ENCODE peak calls at places on chromosomes 13 and 19, in eight cellular contexts. One of them, this sample, is unnamed.

GRCh38 chr19:12994701-12995595 is at the start of gene NFIX:
- DNase-seq in endothelial cell of umbilical vein: peak
- DNase-seq in A549: no peak
- DNase-seq in Peyer's patch: peak
- DNase-seq in IMR-90: peak
- DNase-seq in K562: peak
- DNase-seq in uterus: peak
- DNase-seq in heart left ventricle: peak
- DNase-seq in this sample: peak

GRCh38 chr13:97337985-97338384 is 96.0 kb upstream of the RAP2A start:
- DNase-seq in endothelial cell of umbilical vein: no peak
- DNase-seq in A549: no peak
- DNase-seq in Peyer's patch: no peak
- DNase-seq in IMR-90: no peak
- DNase-seq in K562: no peak
- DNase-seq in uterus: no peak
- DNase-seq in heart left ventricle: no peak
- DNase-seq in this sample: no peak

GRCh38 chr19:30669329-30670010 is 297.3 kb downstream of the ZNF536 start:
- DNase-seq in endothelial cell of umbilical vein: peak
- DNase-seq in A549: peak
- DNase-seq in Peyer's patch: peak
- DNase-seq in IMR-90: peak
- DNase-seq in K562: peak
- DNase-seq in uterus: peak
- DNase-seq in heart left ventricle: peak
- DNase-seq in this sample: peak

GRCh38 chr13:24625324-24625723 is 54.9 kb upstream of the ATP12A start:
- DNase-seq in endothelial cell of umbilical vein: no peak
- DNase-seq in A549: no peak
- DNase-seq in Peyer's patch: no peak
- DNase-seq in IMR-90: no peak
- DNase-seq in K562: no peak
- DNase-seq in uterus: no peak
- DNase-seq in heart left ventricle: no peak
- DNase-seq in this sample: no peak

GRCh38 chr19:28394705-28395104 is 818.2 kb downstream of the UQCRFS1 start:
- DNase-seq in endothelial cell of umbilical vein: no peak
- DNase-seq in A549: no peak
- DNase-seq in Peyer's patch: no peak
- DNase-seq in IMR-90: no peak
- DNase-seq in K562: no peak
- DNase-seq in uterus: no peak
- DNase-seq in heart left ventricle: no peak
- DNase-seq in this sample: no peak

GRCh38 chr19:21256722-21257121 is 72.5 kb downstream of the ZNF708 start:
- DNase-seq in endothelial cell of umbilical vein: no peak
- DNase-seq in A549: peak
- DNase-seq in Peyer's patch: no peak
- DNase-seq in IMR-90: peak
- DNase-seq in K562: peak
- DNase-seq in uterus: no peak
- DNase-seq in heart left ventricle: no peak
- DNase-seq in this sample: no peak

GRCh38 chr19:34662919-34663318 is 14.0 kb downstream of the SCGB2B2 start:
- DNase-seq in endothelial cell of umbilical vein: peak
- DNase-seq in A549: no peak
- DNase-seq in Peyer's patch: no peak
- DNase-seq in IMR-90: no peak
- DNase-seq in K562: peak
- DNase-seq in uterus: no peak
- DNase-seq in heart left ventricle: no peak
- DNase-seq in this sample: no peak

GRCh38 chr13:110340812-110341444 is 33.8 kb downstream of the COL4A2 start:
- DNase-seq in endothelial cell of umbilical vein: peak
- DNase-seq in A549: no peak
- DNase-seq in Peyer's patch: no peak
- DNase-seq in IMR-90: peak
- DNase-seq in K562: no peak
- DNase-seq in uterus: peak
- DNase-seq in heart left ventricle: peak
- DNase-seq in this sample: peak

GRCh38 chr19:796692-797527 is at the start of gene PTBP1:
- DNase-seq in endothelial cell of umbilical vein: peak
- DNase-seq in A549: peak
- DNase-seq in Peyer's patch: peak
- DNase-seq in IMR-90: peak
- DNase-seq in K562: peak
- DNase-seq in uterus: peak
- DNase-seq in heart left ventricle: peak
- DNase-seq in this sample: peak

GRCh38 chr13:49356224-49356623 is 87.6 kb downstream of the CAB39L start:
- DNase-seq in endothelial cell of umbilical vein: no peak
- DNase-seq in A549: no peak
- DNase-seq in Peyer's patch: no peak
- DNase-seq in IMR-90: peak
- DNase-seq in K562: no peak
- DNase-seq in uterus: no peak
- DNase-seq in heart left ventricle: no peak
- DNase-seq in this sample: no peak

GRCh38 chr13:100751826-100752225 is 77.2 kb upstream of the TMTC4 start:
- DNase-seq in endothelial cell of umbilical vein: no peak
- DNase-seq in A549: no peak
- DNase-seq in Peyer's patch: no peak
- DNase-seq in IMR-90: no peak
- DNase-seq in K562: no peak
- DNase-seq in uterus: no peak
- DNase-seq in heart left ventricle: no peak
- DNase-seq in this sample: peak

GRCh38 chr13:18212873-18213272 is 968.8 kb downstream of the TUBA3C start:
- DNase-seq in endothelial cell of umbilical vein: peak
- DNase-seq in A549: no peak
- DNase-seq in Peyer's patch: no peak
- DNase-seq in IMR-90: peak
- DNase-seq in K562: no peak
- DNase-seq in uterus: no peak
- DNase-seq in heart left ventricle: no peak
- DNase-seq in this sample: no peak

GRCh38 chr13:97194473-97194872 is 27.7 kb upstream of the MBNL2 start:
- DNase-seq in endothelial cell of umbilical vein: peak
- DNase-seq in A549: no peak
- DNase-seq in Peyer's patch: no peak
- DNase-seq in IMR-90: peak
- DNase-seq in K562: no peak
- DNase-seq in uterus: no peak
- DNase-seq in heart left ventricle: no peak
- DNase-seq in this sample: no peak

GRCh38 chr13:20353973-20354372 is 121.9 kb upstream of the GJB6 start:
- DNase-seq in endothelial cell of umbilical vein: no peak
- DNase-seq in A549: no peak
- DNase-seq in Peyer's patch: no peak
- DNase-seq in IMR-90: peak
- DNase-seq in K562: no peak
- DNase-seq in uterus: no peak
- DNase-seq in heart left ventricle: no peak
- DNase-seq in this sample: no peak

GRCh38 chr13:99178636-99179035 is 22.0 kb upstream of the UBAC2 start:
- DNase-seq in endothelial cell of umbilical vein: no peak
- DNase-seq in A549: no peak
- DNase-seq in Peyer's patch: no peak
- DNase-seq in IMR-90: no peak
- DNase-seq in K562: no peak
- DNase-seq in uterus: no peak
- DNase-seq in heart left ventricle: peak
- DNase-seq in this sample: no peak

GRCh38 chr19:41928754-41929535 is 696 bp upstream of the ERFL start:
- DNase-seq in endothelial cell of umbilical vein: no peak
- DNase-seq in A549: no peak
- DNase-seq in Peyer's patch: peak
- DNase-seq in IMR-90: no peak
- DNase-seq in K562: peak
- DNase-seq in uterus: no peak
- DNase-seq in heart left ventricle: no peak
- DNase-seq in this sample: no peak

GRCh38 chr13:67238277-67238859 is 8.2 kb upstream of the PCDH9 start:
- DNase-seq in endothelial cell of umbilical vein: peak
- DNase-seq in A549: no peak
- DNase-seq in Peyer's patch: no peak
- DNase-seq in IMR-90: peak
- DNase-seq in K562: peak
- DNase-seq in uterus: no peak
- DNase-seq in heart left ventricle: no peak
- DNase-seq in this sample: no peak

DNA sequence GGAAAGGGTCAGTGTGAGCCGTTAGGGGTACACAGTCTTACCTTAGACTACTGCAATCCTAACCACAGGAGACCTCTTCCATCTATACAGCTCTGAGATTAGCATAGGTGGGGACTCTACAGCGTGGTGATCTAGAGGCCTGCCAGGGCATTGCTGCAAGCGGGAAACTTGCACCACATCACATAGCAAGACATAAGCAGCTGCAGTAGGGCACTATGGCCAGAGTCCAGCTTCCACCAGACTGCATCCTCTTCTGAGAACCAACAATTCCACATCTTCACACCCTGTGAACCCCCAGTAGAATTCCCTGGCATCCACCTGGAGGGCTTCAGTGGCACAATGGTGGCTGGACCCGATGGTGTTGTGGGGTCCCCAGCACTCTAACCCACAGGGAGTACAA is 1564.3 kb upstream of the PRR20A start:
- DNase-seq in endothelial cell of umbilical vein: no peak
- DNase-seq in A549: no peak
- DNase-seq in Peyer's patch: no peak
- DNase-seq in IMR-90: no peak
- DNase-seq in K562: no peak
- DNase-seq in uterus: no peak
- DNase-seq in heart left ventricle: no peak
- DNase-seq in this sample: no peak
- TF ChIP-seq POLR2A in endothelial cell of umbilical vein: no peak
- TF ChIP-seq POLR2A in A549: no peak
- TF ChIP-seq POLR2A in Peyer's patch: no peak
- TF ChIP-seq POLR2A in IMR-90: no peak
- TF ChIP-seq POLR2A in K562: no peak
- TF ChIP-seq POLR2A in uterus: no peak
- TF ChIP-seq POLR2A in heart left ventricle: no peak
- TF ChIP-seq POLR2A in this sample: no peak

GRCh38 chr19:38247734-38248268 is 8.4 kb downstream of the PPP1R14A start:
- DNase-seq in endothelial cell of umbilical vein: no peak
- DNase-seq in A549: no peak
- DNase-seq in Peyer's patch: no peak
- DNase-seq in IMR-90: no peak
- DNase-seq in K562: no peak
- DNase-seq in uterus: no peak
- DNase-seq in heart left ventricle: no peak
- DNase-seq in this sample: no peak
- TF ChIP-seq POLR2A in endothelial cell of umbilical vein: no peak
- TF ChIP-seq POLR2A in A549: no peak
- TF ChIP-seq POLR2A in Peyer's patch: no peak
- TF ChIP-seq POLR2A in IMR-90: no peak
- TF ChIP-seq POLR2A in K562: no peak
- TF ChIP-seq POLR2A in uterus: no peak
- TF ChIP-seq POLR2A in heart left ventricle: no peak
- TF ChIP-seq POLR2A in this sample: no peak

DNA sequence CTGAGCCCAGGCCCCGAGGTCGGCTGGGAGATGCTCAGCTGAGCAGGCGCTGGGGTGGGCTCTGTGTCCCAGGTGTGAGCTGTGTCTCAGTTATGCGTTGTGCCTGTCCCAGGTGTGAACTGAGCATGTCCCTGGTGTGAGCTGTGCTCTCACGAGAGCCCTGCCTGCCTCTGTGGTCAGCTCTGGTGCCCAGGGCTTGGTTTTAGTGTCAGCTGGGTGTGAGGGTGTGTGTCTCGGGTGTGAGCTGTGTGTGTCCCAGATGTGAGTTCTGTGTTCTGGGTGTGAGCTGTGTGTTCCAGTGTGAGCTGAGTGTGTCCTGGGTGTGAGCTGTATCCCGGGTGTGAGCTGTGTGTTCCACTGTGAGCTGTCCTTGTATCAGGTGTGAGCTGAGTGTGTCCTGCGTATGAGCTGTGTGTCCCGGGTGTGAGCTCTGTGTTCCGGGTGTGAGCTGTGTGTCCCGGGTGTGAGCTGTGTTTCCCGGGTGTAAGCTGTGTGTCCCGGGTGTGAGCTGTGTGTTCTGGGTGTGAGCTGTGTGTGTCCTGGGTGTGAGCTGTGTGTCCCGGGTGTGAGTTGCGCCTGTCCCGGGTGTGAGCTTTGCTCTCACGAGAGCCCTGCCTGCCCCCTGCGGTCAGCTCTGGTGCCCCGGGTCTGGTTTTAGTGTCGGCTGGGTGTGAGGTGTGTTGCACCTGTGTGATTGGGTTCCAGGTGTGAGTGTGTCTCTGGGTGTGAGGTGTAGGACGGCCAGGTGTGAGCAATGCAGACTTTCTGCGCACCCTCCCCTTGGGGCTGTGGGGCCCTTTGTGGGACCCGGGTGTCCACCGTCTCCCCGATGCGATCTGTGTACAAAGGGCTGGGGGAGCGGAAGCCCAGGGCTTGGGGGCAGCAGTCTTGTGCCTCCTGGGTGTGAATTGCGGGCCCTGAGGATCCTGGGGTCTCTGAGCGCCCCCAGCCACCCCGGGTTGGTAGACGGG is 7.1 kb upstream of the PEAK3 start:
- DNase-seq in endothelial cell of umbilical vein: no peak
- DNase-seq in A549: no peak
- DNase-seq in Peyer's patch: no peak
- DNase-seq in IMR-90: no peak
- DNase-seq in K562: no peak
- DNase-seq in uterus: no peak
- DNase-seq in heart left ventricle: no peak
- DNase-seq in this sample: no peak
- TF ChIP-seq POLR2A in endothelial cell of umbilical vein: no peak
- TF ChIP-seq POLR2A in A549: no peak
- TF ChIP-seq POLR2A in Peyer's patch: no peak
- TF ChIP-seq POLR2A in IMR-90: no peak
- TF ChIP-seq POLR2A in K562: no peak
- TF ChIP-seq POLR2A in uterus: no peak
- TF ChIP-seq POLR2A in heart left ventricle: no peak
- TF ChIP-seq POLR2A in this sample: no peak

DNA sequence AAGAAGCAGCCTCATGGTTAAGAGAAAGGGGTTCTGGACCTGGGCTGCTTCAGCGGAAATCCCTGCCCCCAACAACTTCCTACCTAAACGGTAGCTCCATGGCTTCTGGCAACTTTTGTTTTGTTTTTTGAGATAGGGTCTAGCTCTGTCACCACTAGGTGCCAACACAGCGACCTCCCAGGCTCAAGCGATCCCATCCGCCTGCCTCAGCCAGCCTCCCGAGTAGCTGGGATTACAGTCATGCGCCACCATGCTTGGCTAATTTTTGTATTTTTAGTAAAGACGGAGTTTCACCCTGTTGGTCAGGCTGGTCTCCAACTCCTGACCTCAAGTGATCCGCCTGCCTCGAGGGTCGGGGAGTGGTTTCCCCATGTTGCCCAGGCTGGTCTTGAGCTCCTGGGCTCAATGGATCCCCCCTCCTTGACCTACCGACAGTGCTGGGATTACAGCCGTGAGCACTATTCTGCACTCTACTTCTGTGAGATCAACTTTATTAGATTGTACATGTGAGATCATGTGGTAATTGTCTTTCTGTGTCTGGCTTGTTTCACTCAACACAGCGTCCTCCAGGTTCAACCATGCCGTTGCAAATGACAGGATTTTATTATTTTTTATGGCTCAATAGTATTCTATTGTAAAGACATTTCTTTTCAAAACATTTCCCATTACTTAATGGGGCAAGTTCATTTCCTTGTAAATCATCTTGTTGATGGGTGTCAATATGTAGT is 1.3 kb upstream of the OBI1 start:
- DNase-seq in endothelial cell of umbilical vein: peak
- DNase-seq in A549: peak
- DNase-seq in Peyer's patch: no peak
- DNase-seq in IMR-90: no peak
- DNase-seq in K562: no peak
- DNase-seq in uterus: no peak
- DNase-seq in heart left ventricle: no peak
- DNase-seq in this sample: no peak
- TF ChIP-seq POLR2A in endothelial cell of umbilical vein: no peak
- TF ChIP-seq POLR2A in A549: no peak
- TF ChIP-seq POLR2A in Peyer's patch: no peak
- TF ChIP-seq POLR2A in IMR-90: no peak
- TF ChIP-seq POLR2A in K562: no peak
- TF ChIP-seq POLR2A in uterus: no peak
- TF ChIP-seq POLR2A in heart left ventricle: no peak
- TF ChIP-seq POLR2A in this sample: no peak

This sample was measured in upper lobe of left lung.